ENCODE peak calls at places on chromosomes 13 and 19, in six cellular contexts. C is NCI-H82, V is choroid plexus epithelial cell, W is dermis blood vessel endothelial cell, J is Kasumi-1, Y is neural crest cell. O is an unnamed sample.

GRCh38 chr13:79226938-79227337 is 179.1 kb downstream of the RBM26 start:
- DNase-seq in C (no peak), V (no peak), W (no peak), J (no peak), Y (no peak), O (no peak)

GRCh38 chr19:1811472-1811894 is 593 bp downstream of the ATP8B3 start:
- DNase-seq in C (peak), V (peak), W (peak), J (peak), Y (no peak), O (peak)

GRCh38 chr13:29484236-29484635 is 111.3 kb downstream of the SLC7A1 start:
- DNase-seq in C (peak), V (no peak), W (no peak), J (no peak), Y (no peak), O (no peak)

GRCh38 chr13:111248822-111249221 is 71.6 kb upstream of the TEX29 start:
- DNase-seq in C (no peak), V (no peak), W (no peak), J (no peak), Y (no peak), O (no peak)

GRCh38 chr19:57334191-57334590 is 13.9 kb downstream of the ZNF543 start:
- DNase-seq in C (peak), V (peak), W (no peak), J (no peak), Y (no peak), O (no peak)

GRCh38 chr19:3716147-3716668 is 8.0 kb downstream of the TJP3 start:
- DNase-seq in C (no peak), V (no peak), W (no peak), J (no peak), Y (no peak), O (no peak)

GRCh38 chr13:99884913-99885312 is 86.7 kb downstream of the ZIC5 start:
- DNase-seq in C (no peak), V (no peak), W (no peak), J (no peak), Y (no peak), O (no peak)

GRCh38 chr19:45670670-45671453 is 2.8 kb downstream of the GIPR start:
- DNase-seq in C (peak), V (peak), W (peak), J (peak), Y (peak), O (peak)

GRCh38 chr19:45117666-45118065 is 24.7 kb downstream of the PPP1R37 start:
- DNase-seq in C (no peak), V (no peak), W (no peak), J (no peak), Y (no peak), O (no peak)

GRCh38 chr13:76656496-76656895 is 229.7 kb downstream of the KCTD12 start:
- DNase-seq in C (no peak), V (no peak), W (no peak), J (no peak), Y (no peak), O (no peak)

GRCh38 chr19:21655540-21656126 is 111.7 kb downstream of the ZNF100 start:
- DNase-seq in C (no peak), V (no peak), W (no peak), J (no peak), Y (no peak), O (no peak)

O was measured in dermis microvascular lymphatic vessel endothelial cell.